ENCODE peak calls at places on chromosomes 1 and 21, in nine cellular contexts. One of them, this sample, is unnamed.

GRCh38 chr1:22428672-22429071 is 23.0 kb upstream of the ZBTB40 start:
- DNase-seq in sigmoid colon: no peak
- DNase-seq in tibial artery: no peak
- DNase-seq in CD4-positive, alpha-beta T cell: no peak
- DNase-seq in aorta: no peak
- DNase-seq in ovary: no peak
- DNase-seq in A673: peak; percentile 77
- DNase-seq in uterus: no peak
- DNase-seq in psoas muscle: no peak
- DNase-seq in this sample: no peak

GRCh38 chr1:58827298-58827697 is 43.5 kb upstream of the JUN start:
- DNase-seq in sigmoid colon: no peak
- DNase-seq in tibial artery: no peak
- DNase-seq in CD4-positive, alpha-beta T cell: no peak
- DNase-seq in aorta: no peak
- DNase-seq in ovary: no peak
- DNase-seq in A673: no peak
- DNase-seq in uterus: no peak
- DNase-seq in psoas muscle: no peak
- DNase-seq in this sample: no peak

GRCh38 chr1:67831850-67832513 is 1.3 kb downstream of the GNG12 start:
- DNase-seq in sigmoid colon: peak; percentile 85
- DNase-seq in tibial artery: peak; percentile 72
- DNase-seq in CD4-positive, alpha-beta T cell: no peak
- DNase-seq in aorta: peak; percentile 84
- DNase-seq in ovary: peak; percentile 62
- DNase-seq in A673: peak; percentile 98
- DNase-seq in uterus: peak; percentile 61
- DNase-seq in psoas muscle: peak; percentile 51
- DNase-seq in this sample: peak; percentile 69

GRCh38 chr1:156477526-156478249 is 22.9 kb downstream of the MEF2D start:
- DNase-seq in sigmoid colon: peak; percentile 57
- DNase-seq in tibial artery: no peak
- DNase-seq in CD4-positive, alpha-beta T cell: no peak
- DNase-seq in aorta: no peak
- DNase-seq in ovary: no peak
- DNase-seq in A673: no peak
- DNase-seq in uterus: no peak
- DNase-seq in psoas muscle: peak; percentile 53
- DNase-seq in this sample: peak; percentile 43

GRCh38 chr1:219837274-219837993 is 90.9 kb downstream of the SLC30A10 start:
- DNase-seq in sigmoid colon: no peak
- DNase-seq in tibial artery: no peak
- DNase-seq in CD4-positive, alpha-beta T cell: no peak
- DNase-seq in aorta: no peak
- DNase-seq in ovary: no peak
- DNase-seq in A673: peak; percentile 65
- DNase-seq in uterus: no peak
- DNase-seq in psoas muscle: no peak
- DNase-seq in this sample: no peak

GRCh38 chr1:233480198-233480597 is 133.7 kb upstream of the KCNK1 start:
- DNase-seq in sigmoid colon: no peak
- DNase-seq in tibial artery: no peak
- DNase-seq in CD4-positive, alpha-beta T cell: no peak
- DNase-seq in aorta: no peak
- DNase-seq in ovary: no peak
- DNase-seq in A673: no peak
- DNase-seq in uterus: no peak
- DNase-seq in psoas muscle: no peak
- DNase-seq in this sample: no peak

GRCh38 chr21:45208627-45208951 is 79.1 kb downstream of the POFUT2 start:
- DNase-seq in sigmoid colon: no peak
- DNase-seq in tibial artery: no peak
- DNase-seq in CD4-positive, alpha-beta T cell: no peak
- DNase-seq in aorta: no peak
- DNase-seq in ovary: no peak
- DNase-seq in A673: no peak
- DNase-seq in uterus: no peak
- DNase-seq in psoas muscle: no peak
- DNase-seq in this sample: no peak

GRCh38 chr1:53274541-53275185 is 36.3 kb upstream of the MAGOH start:
- DNase-seq in sigmoid colon: peak; percentile 48
- DNase-seq in tibial artery: no peak
- DNase-seq in CD4-positive, alpha-beta T cell: no peak
- DNase-seq in aorta: no peak
- DNase-seq in ovary: no peak
- DNase-seq in A673: no peak
- DNase-seq in uterus: no peak
- DNase-seq in psoas muscle: no peak
- DNase-seq in this sample: no peak

GRCh38 chr1:78304766-78305165 is 186.0 kb upstream of the PTGFR start:
- DNase-seq in sigmoid colon: no peak
- DNase-seq in tibial artery: no peak
- DNase-seq in CD4-positive, alpha-beta T cell: no peak
- DNase-seq in aorta: no peak
- DNase-seq in ovary: no peak
- DNase-seq in A673: peak; percentile 37
- DNase-seq in uterus: no peak
- DNase-seq in psoas muscle: no peak
- DNase-seq in this sample: no peak

GRCh38 chr1:23367791-23368561 is 1.7 kb downstream of the ZNF436 start:
- DNase-seq in sigmoid colon: peak; percentile 99
- DNase-seq in tibial artery: peak; percentile 98
- DNase-seq in CD4-positive, alpha-beta T cell: peak; percentile 97
- DNase-seq in aorta: peak; percentile 99
- DNase-seq in ovary: peak; percentile 98
- DNase-seq in A673: peak; percentile 100
- DNase-seq in uterus: peak; percentile 98
- DNase-seq in psoas muscle: peak; percentile 99
- DNase-seq in this sample: peak; percentile 100

GRCh38 chr1:117336087-117336817 is 31.0 kb upstream of the MAN1A2 start:
- DNase-seq in sigmoid colon: no peak
- DNase-seq in tibial artery: no peak
- DNase-seq in CD4-positive, alpha-beta T cell: no peak
- DNase-seq in aorta: no peak
- DNase-seq in ovary: no peak
- DNase-seq in A673: no peak
- DNase-seq in uterus: no peak
- DNase-seq in psoas muscle: no peak
- DNase-seq in this sample: peak; percentile 37

GRCh38 chr1:230646710-230647302 is 4.5 kb downstream of the COG2 start:
- DNase-seq in sigmoid colon: no peak
- DNase-seq in tibial artery: no peak
- DNase-seq in CD4-positive, alpha-beta T cell: no peak
- DNase-seq in aorta: no peak
- DNase-seq in ovary: no peak
- DNase-seq in A673: no peak
- DNase-seq in uterus: no peak
- DNase-seq in psoas muscle: no peak
- DNase-seq in this sample: no peak

GRCh38 chr1:25917996-25918395 is 11.8 kb upstream of the STMN1 start:
- DNase-seq in sigmoid colon: no peak
- DNase-seq in tibial artery: no peak
- DNase-seq in CD4-positive, alpha-beta T cell: no peak
- DNase-seq in aorta: no peak
- DNase-seq in ovary: no peak
- DNase-seq in A673: no peak
- DNase-seq in uterus: no peak
- DNase-seq in psoas muscle: no peak
- DNase-seq in this sample: no peak
- H3K27ac ChIP-seq in sigmoid colon: no peak overlapping the region
- H3K27ac ChIP-seq in tibial artery: no peak overlapping the region
- H3K27ac ChIP-seq in CD4-positive, alpha-beta T cell: no peak overlapping the region
- H3K27ac ChIP-seq in aorta: no peak overlapping the region
- H3K27ac ChIP-seq in ovary: no peak overlapping the region
- H3K27ac ChIP-seq in A673: no peak overlapping the region
- H3K27ac ChIP-seq in uterus: no peak overlapping the region
- H3K27ac ChIP-seq in psoas muscle: no peak overlapping the region
- H3K27ac ChIP-seq in this sample: no peak overlapping the region

DNA sequence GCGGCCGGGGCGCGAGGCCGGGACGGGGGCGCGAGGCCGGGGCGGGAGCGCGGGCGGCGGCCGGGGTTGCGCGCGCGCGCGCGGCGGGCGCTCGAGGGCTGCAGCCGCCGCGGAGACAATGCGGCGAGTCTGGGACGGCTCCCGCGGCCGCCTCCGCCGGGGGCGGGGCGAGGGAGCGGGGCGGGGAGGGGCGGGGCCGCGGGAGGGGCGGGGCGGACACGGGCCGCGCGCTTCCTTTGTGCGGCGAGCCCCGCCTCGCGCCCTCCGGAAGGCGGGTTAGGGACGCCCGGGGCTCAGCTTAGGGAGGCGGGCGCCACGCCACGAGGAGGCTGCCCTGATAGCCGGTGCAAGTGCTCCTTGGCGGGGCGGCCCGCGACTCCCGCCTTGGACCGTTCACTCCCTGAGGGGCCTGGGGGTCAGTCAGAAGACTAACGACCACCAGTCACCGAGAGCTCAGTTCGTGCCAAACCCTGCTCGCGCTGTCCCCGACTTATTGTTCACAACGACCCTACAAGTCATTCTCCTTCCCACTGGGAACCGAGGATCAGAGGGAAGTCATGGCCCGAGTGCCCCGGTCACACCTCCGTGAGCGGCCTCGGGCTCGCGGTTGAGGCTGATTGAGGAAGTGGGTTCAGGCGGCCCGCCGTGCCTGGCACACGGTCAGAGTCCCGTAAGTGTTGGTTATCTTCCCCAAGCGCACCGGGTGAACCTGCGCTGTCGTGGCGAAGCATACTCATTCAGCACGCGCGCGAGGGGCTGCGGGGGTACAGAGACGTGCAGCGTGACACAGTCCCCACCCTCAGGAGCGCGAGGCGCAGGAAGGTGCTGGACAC is 29.1 kb upstream of the A3GALT2 start:
- DNase-seq in sigmoid colon: peak; percentile 95
- DNase-seq in tibial artery: peak; percentile 88
- DNase-seq in CD4-positive, alpha-beta T cell: peak; percentile 73
- DNase-seq in aorta: peak; percentile 94
- DNase-seq in ovary: peak; percentile 88
- DNase-seq in A673: peak; percentile 92
- DNase-seq in uterus: peak; percentile 88
- DNase-seq in psoas muscle: peak; percentile 92
- DNase-seq in this sample: peak; percentile 96
- H3K27me3 ChIP-seq in sigmoid colon: no peaks in the 10 kb centered on the region
- H3K27me3 ChIP-seq in tibial artery: no peaks in the 10 kb centered on the region
- H3K27me3 ChIP-seq in CD4-positive, alpha-beta T cell: no peaks in the 10 kb centered on the region
- H3K27me3 ChIP-seq in aorta: no peaks in the 10 kb centered on the region
- H3K27me3 ChIP-seq in ovary: no peaks in the 10 kb centered on the region
- H3K27me3 ChIP-seq in A673: no peaks in the 10 kb centered on the region
- H3K27me3 ChIP-seq in uterus: no peaks in the 10 kb centered on the region
- H3K27me3 ChIP-seq in psoas muscle: no peaks in the 10 kb centered on the region
- H3K27me3 ChIP-seq in this sample: no peaks in the 10 kb centered on the region

GRCh38 chr21:27265492-27265891 is 298.6 kb upstream of the ADAMTS5 start:
- DNase-seq in sigmoid colon: no peak
- DNase-seq in tibial artery: no peak
- DNase-seq in CD4-positive, alpha-beta T cell: no peak
- DNase-seq in aorta: no peak
- DNase-seq in ovary: no peak
- DNase-seq in A673: no peak
- DNase-seq in uterus: no peak
- DNase-seq in psoas muscle: no peak
- DNase-seq in this sample: no peak

GRCh38 chr21:27269646-27270045 is 302.8 kb upstream of the ADAMTS5 start:
- DNase-seq in sigmoid colon: no peak
- DNase-seq in tibial artery: no peak
- DNase-seq in CD4-positive, alpha-beta T cell: no peak
- DNase-seq in aorta: no peak
- DNase-seq in ovary: peak; percentile 22
- DNase-seq in A673: no peak
- DNase-seq in uterus: no peak
- DNase-seq in psoas muscle: no peak
- DNase-seq in this sample: no peak

DNA sequence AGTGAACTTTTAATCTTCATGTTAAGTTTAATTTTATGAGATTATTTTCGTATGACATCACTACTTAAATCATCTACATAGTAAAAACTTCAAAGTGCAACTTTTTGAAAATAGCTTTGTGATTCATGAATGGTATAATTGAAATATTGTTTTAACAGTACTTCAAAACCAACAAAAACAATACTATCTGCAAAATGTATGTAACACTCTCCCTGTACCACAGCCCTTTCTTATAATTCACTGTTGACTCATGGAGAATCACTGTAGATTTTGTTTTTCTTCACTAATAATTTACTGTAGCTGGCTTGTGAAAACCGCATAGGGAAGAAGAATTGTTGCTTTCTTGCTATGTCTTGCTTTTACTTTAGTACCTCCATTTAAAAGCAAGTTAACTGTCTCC is 301.4 kb upstream of the ADAMTS5 start:
- DNase-seq in sigmoid colon: no peak
- DNase-seq in tibial artery: no peak
- DNase-seq in CD4-positive, alpha-beta T cell: no peak
- DNase-seq in aorta: no peak
- DNase-seq in ovary: no peak
- DNase-seq in A673: no peak
- DNase-seq in uterus: no peak
- DNase-seq in psoas muscle: no peak
- DNase-seq in this sample: no peak
- H3K27ac ChIP-seq in sigmoid colon: no peak overlapping the region
- H3K27ac ChIP-seq in tibial artery: no peak overlapping the region
- H3K27ac ChIP-seq in CD4-positive, alpha-beta T cell: no peak overlapping the region
- H3K27ac ChIP-seq in aorta: no peak overlapping the region
- H3K27ac ChIP-seq in ovary: no peak overlapping the region
- H3K27ac ChIP-seq in A673: no peak overlapping the region
- H3K27ac ChIP-seq in uterus: peak overlapping the region; percentile 75
- H3K27ac ChIP-seq in psoas muscle: no peak overlapping the region
- H3K27ac ChIP-seq in this sample: no peak overlapping the region

DNA sequence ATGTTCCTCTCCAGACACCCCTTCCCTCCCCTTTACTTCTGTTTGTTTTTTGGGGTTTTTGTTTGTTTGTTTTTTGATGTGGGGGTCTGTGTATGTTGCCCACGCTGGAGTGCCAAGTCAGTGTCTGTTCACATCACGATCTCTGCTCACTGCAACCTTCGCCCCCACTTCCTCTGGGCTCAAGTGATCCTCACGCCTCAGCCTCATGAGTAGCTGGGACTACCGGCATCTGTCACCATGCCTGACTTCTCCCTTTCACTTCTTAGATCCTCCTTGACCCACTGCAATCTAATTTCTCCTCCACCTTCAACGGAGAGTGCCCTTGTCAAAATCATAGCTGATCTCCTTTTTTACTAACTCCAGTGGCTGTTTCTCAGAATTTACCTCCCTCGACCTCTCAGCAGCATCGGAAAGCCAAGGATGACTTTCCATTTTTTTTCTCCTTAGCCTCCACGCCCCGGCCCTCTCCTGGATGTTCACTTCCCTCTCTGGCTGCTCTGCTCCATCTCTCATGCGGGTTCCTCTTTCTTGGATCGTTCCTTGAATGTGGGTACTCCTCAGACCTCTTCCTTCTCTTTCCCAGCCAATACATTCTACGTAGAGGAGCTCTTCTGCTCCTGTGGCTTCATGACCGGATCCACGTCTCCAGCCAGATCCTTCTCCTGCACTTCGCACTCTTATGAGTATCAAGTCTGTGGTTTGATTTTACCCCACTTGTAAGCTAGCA is 100.5 kb upstream of the KIF26B start:
- DNase-seq in sigmoid colon: no peak
- DNase-seq in tibial artery: no peak
- DNase-seq in CD4-positive, alpha-beta T cell: no peak
- DNase-seq in aorta: no peak
- DNase-seq in ovary: no peak
- DNase-seq in A673: no peak
- DNase-seq in uterus: no peak
- DNase-seq in psoas muscle: no peak
- DNase-seq in this sample: no peak
- H3K27me3 ChIP-seq in sigmoid colon: no peaks in the 10 kb centered on the region
- H3K27me3 ChIP-seq in tibial artery: no peaks in the 10 kb centered on the region
- H3K27me3 ChIP-seq in CD4-positive, alpha-beta T cell: no peaks in the 10 kb centered on the region
- H3K27me3 ChIP-seq in aorta: no peaks in the 10 kb centered on the region
- H3K27me3 ChIP-seq in ovary: no peaks in the 10 kb centered on the region
- H3K27me3 ChIP-seq in A673: no peaks in the 10 kb centered on the region
- H3K27me3 ChIP-seq in uterus: no peaks in the 10 kb centered on the region
- H3K27me3 ChIP-seq in psoas muscle: no peaks in the 10 kb centered on the region
- H3K27me3 ChIP-seq in this sample: no peaks in the 10 kb centered on the region

This sample was measured in right cardiac atrium.